ENCODE peak calls at places on chromosomes 4 and X, in eight cellular contexts. One of them, this sample, is unnamed.

GRCh38 chr4:44446801-44447562 is 1.6 kb downstream of the KCTD8 start:
- DNase-seq in stimulated activated CD8-positive, alpha-beta memory T cell treated with anti-CD3 and anti-CD28 coated beads, Interleukin-15, amount 100 ng/mL, for 24 hours: no peak
- DNase-seq in ACHN: no peak
- DNase-seq in NCI-H774: no peak
- DNase-seq in GM13977: peak; percentile 23
- DNase-seq in T-helper 1 cell: no peak
- DNase-seq in spleen: peak; percentile 51
- DNase-seq in activated gamma-delta T cell treated with Interleukin-2 at 50 U/mL for 16 hours: no peak
- DNase-seq in this sample: no peak

GRCh38 chrX:70030242-70030823 is 19.4 kb downstream of the AWAT2 start:
- DNase-seq in activated gamma-delta T cell treated with Interleukin-2 at 50 U/mL for 16 hours: peak; percentile 13
- DNase-seq in ACHN: peak; percentile 39
- DNase-seq in NCI-H774: peak; percentile 2
- DNase-seq in spleen: peak; percentile 45
- DNase-seq in GM13977: peak; percentile 65
- DNase-seq in stimulated activated CD8-positive, alpha-beta memory T cell treated with anti-CD3 and anti-CD28 coated beads, Interleukin-15, amount 100 ng/mL, for 24 hours: no peak
- DNase-seq in T-helper 1 cell: peak; percentile 13
- DNase-seq in this sample: no peak

GRCh38 chr4:8289956-8290700 is 20.6 kb downstream of the HTRA3 start:
- DNase-seq in spleen: peak; percentile 58
- DNase-seq in ACHN: no peak
- DNase-seq in NCI-H774: no peak
- DNase-seq in T-helper 1 cell: no peak
- DNase-seq in activated gamma-delta T cell treated with Interleukin-2 at 50 U/mL for 16 hours: no peak
- DNase-seq in GM13977: no peak
- DNase-seq in stimulated activated CD8-positive, alpha-beta memory T cell treated with anti-CD3 and anti-CD28 coated beads, Interleukin-15, amount 100 ng/mL, for 24 hours: no peak
- DNase-seq in this sample: no peak

GRCh38 chr4:85829276-85830051 is 354.5 kb downstream of the ARHGAP24 start:
- DNase-seq in ACHN: peak; percentile 57
- DNase-seq in GM13977: no peak
- DNase-seq in activated gamma-delta T cell treated with Interleukin-2 at 50 U/mL for 16 hours: no peak
- DNase-seq in NCI-H774: no peak
- DNase-seq in T-helper 1 cell: no peak
- DNase-seq in stimulated activated CD8-positive, alpha-beta memory T cell treated with anti-CD3 and anti-CD28 coated beads, Interleukin-15, amount 100 ng/mL, for 24 hours: no peak
- DNase-seq in spleen: no peak
- DNase-seq in this sample: no peak

GRCh38 chr4:617644-618330 is 7.6 kb upstream of the PDE6B start:
- DNase-seq in T-helper 1 cell: no peak
- DNase-seq in GM13977: no peak
- DNase-seq in NCI-H774: no peak
- DNase-seq in spleen: peak; percentile 31
- DNase-seq in stimulated activated CD8-positive, alpha-beta memory T cell treated with anti-CD3 and anti-CD28 coated beads, Interleukin-15, amount 100 ng/mL, for 24 hours: no peak
- DNase-seq in activated gamma-delta T cell treated with Interleukin-2 at 50 U/mL for 16 hours: no peak
- DNase-seq in ACHN: no peak
- DNase-seq in this sample: no peak

GRCh38 chr4:144578681-144579080 is 67.3 kb upstream of the HHIP start:
- DNase-seq in GM13977: no peak
- DNase-seq in activated gamma-delta T cell treated with Interleukin-2 at 50 U/mL for 16 hours: no peak
- DNase-seq in T-helper 1 cell: no peak
- DNase-seq in spleen: no peak
- DNase-seq in stimulated activated CD8-positive, alpha-beta memory T cell treated with anti-CD3 and anti-CD28 coated beads, Interleukin-15, amount 100 ng/mL, for 24 hours: no peak
- DNase-seq in NCI-H774: no peak
- DNase-seq in ACHN: no peak
- DNase-seq in this sample: no peak

GRCh38 chrX:30593435-30594200 is 16.1 kb upstream of the TASL start:
- DNase-seq in activated gamma-delta T cell treated with Interleukin-2 at 50 U/mL for 16 hours: no peak
- DNase-seq in ACHN: no peak
- DNase-seq in spleen: no peak
- DNase-seq in NCI-H774: no peak
- DNase-seq in GM13977: no peak
- DNase-seq in stimulated activated CD8-positive, alpha-beta memory T cell treated with anti-CD3 and anti-CD28 coated beads, Interleukin-15, amount 100 ng/mL, for 24 hours: no peak
- DNase-seq in T-helper 1 cell: peak; percentile 9
- DNase-seq in this sample: no peak

GRCh38 chrX:94612140-94612539 is 938.1 kb downstream of the FAM133A start:
- DNase-seq in activated gamma-delta T cell treated with Interleukin-2 at 50 U/mL for 16 hours: no peak
- DNase-seq in spleen: no peak
- DNase-seq in ACHN: no peak
- DNase-seq in T-helper 1 cell: no peak
- DNase-seq in NCI-H774: no peak
- DNase-seq in stimulated activated CD8-positive, alpha-beta memory T cell treated with anti-CD3 and anti-CD28 coated beads, Interleukin-15, amount 100 ng/mL, for 24 hours: no peak
- DNase-seq in GM13977: no peak
- DNase-seq in this sample: no peak

GRCh38 chrX:71095971-71096701 is 485 bp downstream of the FOXO4 start:
- DNase-seq in spleen: peak; percentile 83
- DNase-seq in stimulated activated CD8-positive, alpha-beta memory T cell treated with anti-CD3 and anti-CD28 coated beads, Interleukin-15, amount 100 ng/mL, for 24 hours: no peak
- DNase-seq in T-helper 1 cell: no peak
- DNase-seq in NCI-H774: no peak
- DNase-seq in activated gamma-delta T cell treated with Interleukin-2 at 50 U/mL for 16 hours: peak; percentile 59
- DNase-seq in GM13977: no peak
- DNase-seq in ACHN: no peak
- DNase-seq in this sample: no peak

GRCh38 chr4:161320377-161320776 is 843.4 kb downstream of the FSTL5 start:
- DNase-seq in NCI-H774: no peak
- DNase-seq in stimulated activated CD8-positive, alpha-beta memory T cell treated with anti-CD3 and anti-CD28 coated beads, Interleukin-15, amount 100 ng/mL, for 24 hours: no peak
- DNase-seq in T-helper 1 cell: no peak
- DNase-seq in activated gamma-delta T cell treated with Interleukin-2 at 50 U/mL for 16 hours: no peak
- DNase-seq in ACHN: peak; percentile 27
- DNase-seq in GM13977: peak; percentile 15
- DNase-seq in spleen: no peak
- DNase-seq in this sample: no peak

GRCh38 chrX:1592128-1592862 is 891 bp downstream of the AKAP17A start:
- DNase-seq in ACHN: no peak
- DNase-seq in T-helper 1 cell: no peak
- DNase-seq in activated gamma-delta T cell treated with Interleukin-2 at 50 U/mL for 16 hours: no peak
- DNase-seq in stimulated activated CD8-positive, alpha-beta memory T cell treated with anti-CD3 and anti-CD28 coated beads, Interleukin-15, amount 100 ng/mL, for 24 hours: no peak
- DNase-seq in spleen: peak; percentile 90
- DNase-seq in GM13977: peak; percentile 81
- DNase-seq in NCI-H774: no peak
- DNase-seq in this sample: no peak

GRCh38 chr4:79607979-79608378 is 200.0 kb upstream of the GK2 start:
- DNase-seq in spleen: no peak
- DNase-seq in T-helper 1 cell: no peak
- DNase-seq in GM13977: no peak
- DNase-seq in activated gamma-delta T cell treated with Interleukin-2 at 50 U/mL for 16 hours: no peak
- DNase-seq in stimulated activated CD8-positive, alpha-beta memory T cell treated with anti-CD3 and anti-CD28 coated beads, Interleukin-15, amount 100 ng/mL, for 24 hours: no peak
- DNase-seq in ACHN: no peak
- DNase-seq in NCI-H774: no peak
- DNase-seq in this sample: no peak

GRCh38 chr4:173261052-173261451 is 73.1 kb downstream of the HMGB2 start:
- DNase-seq in T-helper 1 cell: no peak
- DNase-seq in stimulated activated CD8-positive, alpha-beta memory T cell treated with anti-CD3 and anti-CD28 coated beads, Interleukin-15, amount 100 ng/mL, for 24 hours: no peak
- DNase-seq in activated gamma-delta T cell treated with Interleukin-2 at 50 U/mL for 16 hours: no peak
- DNase-seq in GM13977: no peak
- DNase-seq in spleen: no peak
- DNase-seq in NCI-H774: no peak
- DNase-seq in ACHN: no peak
- DNase-seq in this sample: no peak

GRCh38 chrX:31836479-31836878 is 764.6 kb upstream of the FTHL17 start:
- DNase-seq in GM13977: no peak
- DNase-seq in T-helper 1 cell: no peak
- DNase-seq in activated gamma-delta T cell treated with Interleukin-2 at 50 U/mL for 16 hours: no peak
- DNase-seq in stimulated activated CD8-positive, alpha-beta memory T cell treated with anti-CD3 and anti-CD28 coated beads, Interleukin-15, amount 100 ng/mL, for 24 hours: no peak
- DNase-seq in ACHN: no peak
- DNase-seq in spleen: no peak
- DNase-seq in NCI-H774: no peak
- DNase-seq in this sample: no peak

GRCh38 chrX:112851806-112852205 is 11.2 kb upstream of the AMOT start:
- DNase-seq in spleen: no peak
- DNase-seq in T-helper 1 cell: no peak
- DNase-seq in stimulated activated CD8-positive, alpha-beta memory T cell treated with anti-CD3 and anti-CD28 coated beads, Interleukin-15, amount 100 ng/mL, for 24 hours: no peak
- DNase-seq in GM13977: peak; percentile 70
- DNase-seq in activated gamma-delta T cell treated with Interleukin-2 at 50 U/mL for 16 hours: no peak
- DNase-seq in NCI-H774: no peak
- DNase-seq in ACHN: no peak
- DNase-seq in this sample: no peak

GRCh38 chr4:119550857-119551532 is 77.6 kb downstream of the PDE5A start:
- DNase-seq in ACHN: no peak
- DNase-seq in T-helper 1 cell: no peak
- DNase-seq in activated gamma-delta T cell treated with Interleukin-2 at 50 U/mL for 16 hours: no peak
- DNase-seq in spleen: no peak
- DNase-seq in GM13977: no peak
- DNase-seq in NCI-H774: no peak
- DNase-seq in stimulated activated CD8-positive, alpha-beta memory T cell treated with anti-CD3 and anti-CD28 coated beads, Interleukin-15, amount 100 ng/mL, for 24 hours: no peak
- DNase-seq in this sample: no peak

GRCh38 chr4:80097395-80098177 is 24.6 kb upstream of the ANTXR2 start:
- DNase-seq in NCI-H774: no peak
- DNase-seq in T-helper 1 cell: no peak
- DNase-seq in ACHN: no peak
- DNase-seq in stimulated activated CD8-positive, alpha-beta memory T cell treated with anti-CD3 and anti-CD28 coated beads, Interleukin-15, amount 100 ng/mL, for 24 hours: no peak
- DNase-seq in spleen: no peak
- DNase-seq in GM13977: no peak
- DNase-seq in activated gamma-delta T cell treated with Interleukin-2 at 50 U/mL for 16 hours: no peak
- DNase-seq in this sample: no peak

GRCh38 chr4:4426511-4427477 is 39.9 kb downstream of the NSG1 start:
- DNase-seq in activated gamma-delta T cell treated with Interleukin-2 at 50 U/mL for 16 hours: no peak
- DNase-seq in ACHN: no peak
- DNase-seq in spleen: no peak
- DNase-seq in NCI-H774: no peak
- DNase-seq in GM13977: no peak
- DNase-seq in T-helper 1 cell: no peak
- DNase-seq in stimulated activated CD8-positive, alpha-beta memory T cell treated with anti-CD3 and anti-CD28 coated beads, Interleukin-15, amount 100 ng/mL, for 24 hours: no peak
- DNase-seq in this sample: no peak

GRCh38 chr4:74456849-74457395 is 12.0 kb downstream of the AREG start:
- DNase-seq in GM13977: no peak
- DNase-seq in NCI-H774: no peak
- DNase-seq in activated gamma-delta T cell treated with Interleukin-2 at 50 U/mL for 16 hours: no peak
- DNase-seq in spleen: no peak
- DNase-seq in T-helper 1 cell: no peak
- DNase-seq in stimulated activated CD8-positive, alpha-beta memory T cell treated with anti-CD3 and anti-CD28 coated beads, Interleukin-15, amount 100 ng/mL, for 24 hours: no peak
- DNase-seq in ACHN: no peak
- DNase-seq in this sample: no peak

GRCh38 chrX:30659421-30659820 is 6.2 kb downstream of the GK start:
- DNase-seq in stimulated activated CD8-positive, alpha-beta memory T cell treated with anti-CD3 and anti-CD28 coated beads, Interleukin-15, amount 100 ng/mL, for 24 hours: no peak
- DNase-seq in activated gamma-delta T cell treated with Interleukin-2 at 50 U/mL for 16 hours: no peak
- DNase-seq in NCI-H774: no peak
- DNase-seq in GM13977: no peak
- DNase-seq in ACHN: no peak
- DNase-seq in T-helper 1 cell: no peak
- DNase-seq in spleen: no peak
- DNase-seq in this sample: no peak

GRCh38 chrX:150688911-150689451 is 4.2 kb upstream of the MTMR1 start:
- DNase-seq in ACHN: peak; percentile 74
- DNase-seq in T-helper 1 cell: no peak
- DNase-seq in spleen: no peak
- DNase-seq in GM13977: no peak
- DNase-seq in stimulated activated CD8-positive, alpha-beta memory T cell treated with anti-CD3 and anti-CD28 coated beads, Interleukin-15, amount 100 ng/mL, for 24 hours: no peak
- DNase-seq in NCI-H774: no peak
- DNase-seq in activated gamma-delta T cell treated with Interleukin-2 at 50 U/mL for 16 hours: no peak
- DNase-seq in this sample: no peak

GRCh38 chr4:73777612-73778011 is 37.2 kb downstream of the CXCL8 start:
- DNase-seq in GM13977: no peak
- DNase-seq in NCI-H774: no peak
- DNase-seq in ACHN: peak; percentile 25
- DNase-seq in spleen: no peak
- DNase-seq in stimulated activated CD8-positive, alpha-beta memory T cell treated with anti-CD3 and anti-CD28 coated beads, Interleukin-15, amount 100 ng/mL, for 24 hours: no peak
- DNase-seq in activated gamma-delta T cell treated with Interleukin-2 at 50 U/mL for 16 hours: no peak
- DNase-seq in T-helper 1 cell: no peak
- DNase-seq in this sample: no peak

GRCh38 chr4:86338989-86339388 is 20.9 kb downstream of the MAPK10 start:
- DNase-seq in ACHN: peak; percentile 86
- DNase-seq in spleen: no peak
- DNase-seq in T-helper 1 cell: no peak
- DNase-seq in GM13977: no peak
- DNase-seq in stimulated activated CD8-positive, alpha-beta memory T cell treated with anti-CD3 and anti-CD28 coated beads, Interleukin-15, amount 100 ng/mL, for 24 hours: no peak
- DNase-seq in activated gamma-delta T cell treated with Interleukin-2 at 50 U/mL for 16 hours: no peak
- DNase-seq in NCI-H774: no peak
- DNase-seq in this sample: no peak

GRCh38 chr4:3308691-3309090 is 15.9 kb downstream of the RGS12 start:
- DNase-seq in stimulated activated CD8-positive, alpha-beta memory T cell treated with anti-CD3 and anti-CD28 coated beads, Interleukin-15, amount 100 ng/mL, for 24 hours: no peak
- DNase-seq in ACHN: no peak
- DNase-seq in GM13977: no peak
- DNase-seq in activated gamma-delta T cell treated with Interleukin-2 at 50 U/mL for 16 hours: no peak
- DNase-seq in NCI-H774: peak; percentile 32
- DNase-seq in T-helper 1 cell: no peak
- DNase-seq in spleen: peak; percentile 47
- DNase-seq in this sample: no peak

GRCh38 chr4:22014222-22014741 is 65.7 kb upstream of the KCNIP4 start:
- DNase-seq in activated gamma-delta T cell treated with Interleukin-2 at 50 U/mL for 16 hours: no peak
- DNase-seq in T-helper 1 cell: no peak
- DNase-seq in stimulated activated CD8-positive, alpha-beta memory T cell treated with anti-CD3 and anti-CD28 coated beads, Interleukin-15, amount 100 ng/mL, for 24 hours: no peak
- DNase-seq in GM13977: no peak
- DNase-seq in NCI-H774: no peak
- DNase-seq in ACHN: no peak
- DNase-seq in spleen: no peak
- DNase-seq in this sample: no peak

GRCh38 chrX:72568406-72569092 is 4.1 kb downstream of the HDAC8 start:
- DNase-seq in stimulated activated CD8-positive, alpha-beta memory T cell treated with anti-CD3 and anti-CD28 coated beads, Interleukin-15, amount 100 ng/mL, for 24 hours: no peak
- DNase-seq in NCI-H774: no peak
- DNase-seq in ACHN: no peak
- DNase-seq in T-helper 1 cell: no peak
- DNase-seq in spleen: no peak
- DNase-seq in activated gamma-delta T cell treated with Interleukin-2 at 50 U/mL for 16 hours: no peak
- DNase-seq in GM13977: no peak
- DNase-seq in this sample: no peak

GRCh38 chrX:149495573-149496071 is 9.5 kb downstream of the IDS start:
- DNase-seq in spleen: no peak
- DNase-seq in ACHN: peak; percentile 61
- DNase-seq in stimulated activated CD8-positive, alpha-beta memory T cell treated with anti-CD3 and anti-CD28 coated beads, Interleukin-15, amount 100 ng/mL, for 24 hours: no peak
- DNase-seq in NCI-H774: no peak
- DNase-seq in GM13977: no peak
- DNase-seq in T-helper 1 cell: no peak
- DNase-seq in activated gamma-delta T cell treated with Interleukin-2 at 50 U/mL for 16 hours: no peak
- DNase-seq in this sample: no peak

GRCh38 chr4:153714247-153714646 is 30.2 kb downstream of the TLR2 start:
- DNase-seq in stimulated activated CD8-positive, alpha-beta memory T cell treated with anti-CD3 and anti-CD28 coated beads, Interleukin-15, amount 100 ng/mL, for 24 hours: no peak
- DNase-seq in activated gamma-delta T cell treated with Interleukin-2 at 50 U/mL for 16 hours: no peak
- DNase-seq in NCI-H774: no peak
- DNase-seq in T-helper 1 cell: no peak
- DNase-seq in GM13977: no peak
- DNase-seq in ACHN: no peak
- DNase-seq in spleen: no peak
- DNase-seq in this sample: no peak

GRCh38 chrX:20487227-20487626 is 220.5 kb upstream of the RPS6KA3 start:
- DNase-seq in T-helper 1 cell: no peak
- DNase-seq in activated gamma-delta T cell treated with Interleukin-2 at 50 U/mL for 16 hours: no peak
- DNase-seq in ACHN: peak; percentile 1
- DNase-seq in NCI-H774: no peak
- DNase-seq in GM13977: no peak
- DNase-seq in stimulated activated CD8-positive, alpha-beta memory T cell treated with anti-CD3 and anti-CD28 coated beads, Interleukin-15, amount 100 ng/mL, for 24 hours: no peak
- DNase-seq in spleen: no peak
- DNase-seq in this sample: no peak

GRCh38 chr4:37464373-37464772 is 219.8 kb downstream of the NWD2 start:
- DNase-seq in stimulated activated CD8-positive, alpha-beta memory T cell treated with anti-CD3 and anti-CD28 coated beads, Interleukin-15, amount 100 ng/mL, for 24 hours: no peak
- DNase-seq in activated gamma-delta T cell treated with Interleukin-2 at 50 U/mL for 16 hours: no peak
- DNase-seq in GM13977: no peak
- DNase-seq in spleen: no peak
- DNase-seq in T-helper 1 cell: no peak
- DNase-seq in NCI-H774: no peak
- DNase-seq in ACHN: no peak
- DNase-seq in this sample: no peak

GRCh38 chrX:38095971-38096529 is 89.7 kb downstream of the SYTL5 start:
- DNase-seq in stimulated activated CD8-positive, alpha-beta memory T cell treated with anti-CD3 and anti-CD28 coated beads, Interleukin-15, amount 100 ng/mL, for 24 hours: no peak
- DNase-seq in ACHN: peak; percentile 36
- DNase-seq in GM13977: no peak
- DNase-seq in T-helper 1 cell: no peak
- DNase-seq in spleen: no peak
- DNase-seq in activated gamma-delta T cell treated with Interleukin-2 at 50 U/mL for 16 hours: no peak
- DNase-seq in NCI-H774: no peak
- DNase-seq in this sample: no peak

GRCh38 chr4:86400216-86400615 is 40.4 kb upstream of the MAPK10 start:
- DNase-seq in stimulated activated CD8-positive, alpha-beta memory T cell treated with anti-CD3 and anti-CD28 coated beads, Interleukin-15, amount 100 ng/mL, for 24 hours: no peak
- DNase-seq in spleen: no peak
- DNase-seq in activated gamma-delta T cell treated with Interleukin-2 at 50 U/mL for 16 hours: no peak
- DNase-seq in NCI-H774: no peak
- DNase-seq in ACHN: no peak
- DNase-seq in GM13977: no peak
- DNase-seq in T-helper 1 cell: no peak
- DNase-seq in this sample: no peak

This sample was measured in cortex of kidney.